ENCODE peak calls at places on chromosome 2, in four cellular contexts. M is CD8-positive, alpha-beta T cell; J is AG09319; I is iPS-NIHi11. Z is an unnamed sample.

GRCh38 chr2:182182436-182182835 is 196.8 kb downstream of the PPP1R1C start:
- DNase-seq in I (no peak), J (no peak), M (no peak), Z (no peak)

GRCh38 chr2:10963155-10963554 is 51.4 kb downstream of the KCNF1 start:
- DNase-seq in I (no peak), J (no peak), M (no peak), Z (no peak)

GRCh38 chr2:66435963-66436362 is 1.0 kb downstream of the MEIS1 start:
- DNase-seq in M (no peak), I (no peak), J (no peak), Z (no peak)

GRCh38 chr2:7899241-7899640 is 782.6 kb upstream of the ID2 start:
- DNase-seq in I (no peak), J (no peak), M (no peak), Z (no peak)

GRCh38 chr2:109614715-109615636 is 812 bp downstream of the SOWAHC start:
- DNase-seq in M (no peak), J (no peak), I (peak), Z (no peak)

GRCh38 chr2:222297600-222297935 is 1.2 kb downstream of the PAX3 start:
- DNase-seq in M (no peak), J (no peak), I (no peak), Z (no peak)

GRCh38 chr2:241636182-241636982 is 576 bp downstream of the THAP4 start:
- DNase-seq in I (peak), M (peak), J (no peak), Z (peak)

GRCh38 chr2:57376985-57377384 is 669.6 kb upstream of the VRK2 start:
- DNase-seq in J (no peak), M (no peak), I (peak), Z (no peak)

GRCh38 chr2:101518470-101519172 is 43.7 kb upstream of the RFX8 start:
- DNase-seq in I (peak), J (no peak), M (no peak), Z (no peak)

GRCh38 chr2:195445639-195446038 is 211.4 kb upstream of the SLC39A10 start:
- DNase-seq in J (no peak), I (no peak), M (no peak), Z (no peak)

GRCh38 chr2:64952113-64952895 is 36.9 kb upstream of the SLC1A4 start:
- DNase-seq in J (no peak), I (no peak), M (no peak), Z (no peak)